ENCODE peak calls at places on chromosome 2, in six cellular contexts. One of them, this sample, is unnamed.

GRCh38 chr2:72995420-72996151 is 75.9 kb downstream of the SFXN5 start:
- DNase-seq in Calu3: no peak
- DNase-seq in activated effector memory CD4-positive, alpha-beta T cell treated with anti-CD3 and anti-CD28 coated beads, Interleukin-2, amount 50 U/mL, for 16 hours: peak
- DNase-seq in GM13977: no peak
- DNase-seq in ureter: peak
- DNase-seq in NCI-H774: no peak
- DNase-seq in this sample: no peak

GRCh38 chr2:75465317-75465998 is 95.3 kb downstream of the EVA1A start:
- DNase-seq in Calu3: no peak
- DNase-seq in activated effector memory CD4-positive, alpha-beta T cell treated with anti-CD3 and anti-CD28 coated beads, Interleukin-2, amount 50 U/mL, for 16 hours: no peak
- DNase-seq in GM13977: no peak
- DNase-seq in ureter: no peak
- DNase-seq in NCI-H774: peak
- DNase-seq in this sample: no peak

GRCh38 chr2:198376677-198377076 is 572.3 kb downstream of the PLCL1 start:
- DNase-seq in Calu3: no peak
- DNase-seq in activated effector memory CD4-positive, alpha-beta T cell treated with anti-CD3 and anti-CD28 coated beads, Interleukin-2, amount 50 U/mL, for 16 hours: no peak
- DNase-seq in GM13977: no peak
- DNase-seq in ureter: no peak
- DNase-seq in NCI-H774: no peak
- DNase-seq in this sample: no peak

GRCh38 chr2:189821953-189822748 is 37.9 kb downstream of the PMS1 start:
- DNase-seq in Calu3: no peak
- DNase-seq in activated effector memory CD4-positive, alpha-beta T cell treated with anti-CD3 and anti-CD28 coated beads, Interleukin-2, amount 50 U/mL, for 16 hours: no peak
- DNase-seq in GM13977: no peak
- DNase-seq in ureter: no peak
- DNase-seq in NCI-H774: no peak
- DNase-seq in this sample: no peak

GRCh38 chr2:219433666-219434467 is 776 bp upstream of the SPEG start:
- DNase-seq in Calu3: peak
- DNase-seq in activated effector memory CD4-positive, alpha-beta T cell treated with anti-CD3 and anti-CD28 coated beads, Interleukin-2, amount 50 U/mL, for 16 hours: no peak
- DNase-seq in GM13977: no peak
- DNase-seq in ureter: no peak
- DNase-seq in NCI-H774: no peak
- DNase-seq in this sample: no peak

GRCh38 chr2:221792971-221793670 is 221.0 kb upstream of the EPHA4 start:
- DNase-seq in Calu3: peak
- DNase-seq in activated effector memory CD4-positive, alpha-beta T cell treated with anti-CD3 and anti-CD28 coated beads, Interleukin-2, amount 50 U/mL, for 16 hours: no peak
- DNase-seq in GM13977: no peak
- DNase-seq in ureter: no peak
- DNase-seq in NCI-H774: no peak
- DNase-seq in this sample: no peak

GRCh38 chr2:115057473-115057872 is 615.0 kb downstream of the DPP10 start:
- DNase-seq in Calu3: no peak
- DNase-seq in activated effector memory CD4-positive, alpha-beta T cell treated with anti-CD3 and anti-CD28 coated beads, Interleukin-2, amount 50 U/mL, for 16 hours: no peak
- DNase-seq in GM13977: no peak
- DNase-seq in ureter: no peak
- DNase-seq in NCI-H774: no peak
- DNase-seq in this sample: no peak

GRCh38 chr2:239398536-239398935 is 2.3 kb downstream of the HDAC4 start:
- DNase-seq in Calu3: no peak
- DNase-seq in activated effector memory CD4-positive, alpha-beta T cell treated with anti-CD3 and anti-CD28 coated beads, Interleukin-2, amount 50 U/mL, for 16 hours: no peak
- DNase-seq in GM13977: no peak
- DNase-seq in ureter: no peak
- DNase-seq in NCI-H774: no peak
- DNase-seq in this sample: no peak

GRCh38 chr2:187527262-187527661 is 27.0 kb downstream of the TFPI start:
- DNase-seq in Calu3: no peak
- DNase-seq in activated effector memory CD4-positive, alpha-beta T cell treated with anti-CD3 and anti-CD28 coated beads, Interleukin-2, amount 50 U/mL, for 16 hours: no peak
- DNase-seq in GM13977: no peak
- DNase-seq in ureter: no peak
- DNase-seq in NCI-H774: no peak
- DNase-seq in this sample: no peak

GRCh38 chr2:233385489-233386044 is 31.3 kb downstream of the DGKD start:
- DNase-seq in Calu3: no peak
- DNase-seq in activated effector memory CD4-positive, alpha-beta T cell treated with anti-CD3 and anti-CD28 coated beads, Interleukin-2, amount 50 U/mL, for 16 hours: no peak
- DNase-seq in GM13977: peak
- DNase-seq in ureter: no peak
- DNase-seq in NCI-H774: no peak
- DNase-seq in this sample: no peak

GRCh38 chr2:215434447-215435260 is 1.2 kb downstream of the FN1 start:
- DNase-seq in Calu3: no peak
- DNase-seq in activated effector memory CD4-positive, alpha-beta T cell treated with anti-CD3 and anti-CD28 coated beads, Interleukin-2, amount 50 U/mL, for 16 hours: no peak
- DNase-seq in GM13977: no peak
- DNase-seq in ureter: no peak
- DNase-seq in NCI-H774: no peak
- DNase-seq in this sample: no peak

GRCh38 chr2:37365669-37366068 is 21.2 kb downstream of the QPCT start:
- DNase-seq in Calu3: no peak
- DNase-seq in activated effector memory CD4-positive, alpha-beta T cell treated with anti-CD3 and anti-CD28 coated beads, Interleukin-2, amount 50 U/mL, for 16 hours: no peak
- DNase-seq in GM13977: no peak
- DNase-seq in ureter: no peak
- DNase-seq in NCI-H774: no peak
- DNase-seq in this sample: no peak

GRCh38 chr2:28343971-28344715 is 48.5 kb upstream of the FOSL2 start:
- DNase-seq in Calu3: no peak
- DNase-seq in activated effector memory CD4-positive, alpha-beta T cell treated with anti-CD3 and anti-CD28 coated beads, Interleukin-2, amount 50 U/mL, for 16 hours: no peak
- DNase-seq in GM13977: no peak
- DNase-seq in ureter: no peak
- DNase-seq in NCI-H774: no peak
- DNase-seq in this sample: no peak

GRCh38 chr2:219368690-219369108 is 19.0 kb downstream of the DNPEP start:
- DNase-seq in Calu3: no peak
- DNase-seq in activated effector memory CD4-positive, alpha-beta T cell treated with anti-CD3 and anti-CD28 coated beads, Interleukin-2, amount 50 U/mL, for 16 hours: no peak
- DNase-seq in GM13977: no peak
- DNase-seq in ureter: no peak
- DNase-seq in NCI-H774: no peak
- DNase-seq in this sample: no peak

GRCh38 chr2:82994186-82994585 is 1464.9 kb downstream of the SUCLG1 start:
- DNase-seq in Calu3: no peak
- DNase-seq in activated effector memory CD4-positive, alpha-beta T cell treated with anti-CD3 and anti-CD28 coated beads, Interleukin-2, amount 50 U/mL, for 16 hours: no peak
- DNase-seq in GM13977: no peak
- DNase-seq in ureter: no peak
- DNase-seq in NCI-H774: no peak
- DNase-seq in this sample: no peak

This sample was measured in sciatic nerve.